ENCODE peak calls at places on chromosomes 3 and 15, in eight cellular contexts. C, F, P, E, V, J, D and Z are unnamed samples.

GRCh38 chr15:70791248-70791647 is 27.9 kb upstream of the UACA start:
- DNase-seq in J (no peak), D (no peak), C (no peak), E (no peak), V (no peak), P (no peak), F (no peak), Z (no peak)

GRCh38 chr3:26365706-26366105 is 256.9 kb upstream of the LRRC3B start:
- DNase-seq in E (no peak), V (no peak), C (no peak), P (no peak), D (no peak), J (no peak), F (no peak), Z (no peak)

GRCh38 chr3:45082139-45082538 is 56.0 kb downstream of the CLEC3B start:
- DNase-seq in P (no peak), F (no peak), D (no peak), C (no peak), J (no peak), E (no peak), V (no peak), Z (peak; percentile 54)

GRCh38 chr15:22263738-22264137 is 183.4 kb downstream of the OR4M2 start:
- DNase-seq in V (no peak), C (no peak), E (no peak), D (no peak), J (no peak), F (no peak), P (no peak), Z (no peak)

GRCh38 chr3:17412950-17413530 is 329.4 kb downstream of the TBC1D5 start:
- DNase-seq in P (no peak), F (peak; percentile 54), D (peak; percentile 56), C (no peak), J (no peak), E (no peak), V (peak; percentile 82), Z (peak; percentile 77)

GRCh38 chr15:72824112-72824511 is 40.6 kb upstream of the ADPGK start:
- DNase-seq in D (no peak), P (no peak), E (no peak), C (no peak), V (no peak), F (no peak), J (no peak), Z (no peak)

GRCh38 chr3:87047857-87048256 is 56.9 kb upstream of the VGLL3 start:
- DNase-seq in J (no peak), C (no peak), D (no peak), P (no peak), V (no peak), E (no peak), F (no peak), Z (no peak)

GRCh38 chr3:52396907-52397591 is 47.9 kb downstream of the SEMA3G start:
- DNase-seq in E (no peak), D (no peak), P (peak; percentile 46), J (peak; percentile 43), V (no peak), C (peak; percentile 12), F (no peak), Z (no peak)

GRCh38 chr3:54900954-54901591 is 26.8 kb downstream of the LRTM1 start:
- DNase-seq in J (no peak), D (no peak), C (no peak), V (no peak), E (no peak), P (no peak), F (no peak), Z (no peak)

GRCh38 chr3:13879102-13879945 is 547 bp downstream of the WNT7A start:
- DNase-seq in J (peak; percentile 79), C (no peak), E (peak; percentile 55), P (peak; percentile 71), F (no peak), D (no peak), V (peak; percentile 60), Z (no peak)

GRCh38 chr3:170274641-170275040 is 52.4 kb downstream of the PRKCI start:
- DNase-seq in F (no peak), D (no peak), E (no peak), P (no peak), C (no peak), V (no peak), J (no peak), Z (no peak)

GRCh38 chr3:179020112-179020511 is 51.5 kb downstream of the ZMAT3 start:
- DNase-seq in F (no peak), P (no peak), E (no peak), C (no peak), J (no peak), D (no peak), V (no peak), Z (peak; percentile 75)

GRCh38 chr3:62833538-62833937 is 41.7 kb downstream of the CADPS start:
- DNase-seq in J (no peak), E (no peak), C (no peak), F (no peak), P (no peak), D (no peak), V (peak; percentile 44), Z (no peak)

GRCh38 chr15:76321602-76322001 is 10.3 kb upstream of the ETFA start:
- DNase-seq in E (no peak), D (no peak), J (no peak), C (no peak), F (no peak), P (no peak), V (no peak), Z (no peak)
- H3K4me3 ChIP-seq in E (no peak overlapping the region), D (no peak overlapping the region), J (no peak overlapping the region), C (no peak overlapping the region), F (no peak overlapping the region), P (no peak overlapping the region), V (no peak overlapping the region), Z (no peak overlapping the region)

DNA sequence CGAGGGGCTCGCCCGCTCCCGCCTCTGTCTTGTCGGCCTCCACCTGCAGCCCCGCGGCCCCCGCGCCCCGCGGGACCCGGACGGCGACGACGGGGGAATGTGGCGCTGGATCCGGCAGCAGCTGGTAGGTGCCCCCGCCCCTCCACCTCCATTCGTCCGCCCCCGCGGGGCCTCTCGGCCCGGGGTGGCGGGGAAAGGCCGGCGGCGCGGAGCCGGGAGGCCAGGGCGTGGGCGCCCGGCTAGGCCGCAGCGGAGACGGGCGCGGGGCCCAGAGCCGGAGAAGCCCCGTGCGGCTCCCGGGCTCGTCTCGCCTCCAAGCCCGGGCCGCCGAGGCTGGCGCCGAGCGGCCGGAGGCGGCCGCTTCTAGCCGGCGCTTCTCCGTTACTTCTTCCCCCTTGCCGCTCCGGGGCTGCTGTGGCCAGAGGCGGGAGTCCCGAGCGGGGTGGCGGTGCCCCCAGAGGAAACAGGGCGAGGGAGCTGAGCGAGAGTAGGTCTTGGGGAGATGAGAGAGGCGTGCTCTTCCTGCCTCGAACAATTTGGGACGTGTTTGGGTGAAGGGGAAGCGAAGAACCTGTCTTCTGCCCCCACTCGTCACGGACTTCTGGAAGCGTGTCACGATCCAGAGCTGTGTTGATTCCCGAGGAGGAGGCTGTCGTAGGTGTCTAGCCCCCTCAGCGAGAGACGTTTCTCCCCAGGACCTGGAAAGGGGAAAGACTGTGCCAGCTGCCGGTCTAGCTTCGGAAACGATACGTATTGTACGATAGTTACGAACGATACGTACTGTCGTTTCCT is 555 bp downstream of the ATP11B start:
- DNase-seq in V (peak; percentile 71), D (no peak), E (peak; percentile 50), P (peak; percentile 80), F (peak; percentile 75), J (peak; percentile 83), C (peak; percentile 69), Z (peak; percentile 39)
- TF ChIP-seq CTCF in V (no peak), D (no peak), E (no peak), P (no peak), F (no peak), J (no peak), C (no peak), Z (no peak)

GRCh38 chr15:57143511-57144078 is 225.2 kb downstream of the TCF12 start:
- DNase-seq in V (no peak), C (no peak), D (no peak), F (no peak), P (no peak), J (no peak), E (no peak), Z (no peak)

GRCh38 chr15:57148236-57148635 is 228.1 kb upstream of the CGNL1 start:
- DNase-seq in C (no peak), E (no peak), V (no peak), J (no peak), D (no peak), F (no peak), P (no peak), Z (no peak)

GRCh38 chr15:57149196-57149595 is 227.1 kb upstream of the CGNL1 start:
- DNase-seq in V (no peak), P (no peak), J (no peak), D (no peak), E (no peak), C (no peak), F (no peak), Z (peak; percentile 79)

GRCh38 chr15:57144448-57144847 is 226.0 kb downstream of the TCF12 start:
- DNase-seq in C (no peak), J (no peak), E (no peak), V (no peak), D (no peak), P (no peak), F (no peak), Z (no peak)

GRCh38 chr15:57146394-57147140 is 228.1 kb downstream of the TCF12 start:
- DNase-seq in D (peak; percentile 8), P (no peak), E (no peak), J (no peak), F (no peak), V (peak; percentile 54), C (no peak), Z (peak; percentile 86)
- H3K4me3 ChIP-seq in D (no peak overlapping the region), P (no peak overlapping the region), E (no peak overlapping the region), J (peak overlapping the region; percentile 21), F (no peak overlapping the region), V (no peak overlapping the region), C (no peak overlapping the region), Z (no peak overlapping the region)

GRCh38 chr3:10164546-10165393 is at the start of gene IRAK2:
- DNase-seq in J (peak; percentile 93), D (peak; percentile 22), C (peak; percentile 82), E (no peak), P (peak; percentile 91), V (peak; percentile 85), F (peak; percentile 88), Z (peak; percentile 61)

GRCh38 chr3:10173095-10173925 is 8.6 kb downstream of the IRAK2 start:
- DNase-seq in P (no peak), E (peak; percentile 53), J (peak; percentile 7), F (no peak), D (no peak), C (no peak), V (no peak), Z (no peak)

GRCh38 chr3:10170915-10171478 is 6.3 kb downstream of the IRAK2 start:
- DNase-seq in F (peak; percentile 64), J (peak; percentile 49), C (no peak), P (no peak), E (no peak), D (no peak), V (no peak), Z (no peak)

GRCh38 chr3:10166213-10166604 is 1.5 kb downstream of the IRAK2 start:
- DNase-seq in J (peak; percentile 29), D (no peak), P (no peak), C (no peak), F (no peak), E (no peak), V (no peak), Z (no peak)

DNA sequence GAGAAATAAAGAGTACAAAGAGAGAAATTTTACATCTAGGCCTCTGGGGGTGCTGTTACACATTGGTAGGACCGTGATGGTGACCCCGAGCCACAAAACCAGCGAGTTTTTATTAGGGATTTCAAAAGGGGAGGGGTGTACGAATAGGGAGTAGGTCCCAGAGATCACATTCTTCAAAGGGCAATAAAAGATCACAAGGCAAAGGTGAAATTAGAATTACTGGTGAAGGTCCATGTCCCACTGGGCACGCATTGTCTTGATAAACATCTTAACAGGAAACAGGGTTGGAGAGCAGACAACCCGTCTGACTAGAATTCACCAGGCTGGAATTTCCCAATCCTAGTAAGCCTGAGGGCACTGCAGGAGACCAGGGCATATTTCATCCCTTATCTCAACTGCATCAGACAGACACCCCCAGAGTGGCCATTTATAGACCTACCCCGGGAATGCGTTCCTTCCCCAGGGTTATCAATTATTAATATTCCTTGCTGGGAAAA is 4.3 kb downstream of the IRAK2 start:
- DNase-seq in C (no peak), J (peak; percentile 4), D (no peak), P (no peak), V (no peak), E (peak; percentile 72), F (peak; percentile 62), Z (no peak)
- TF ChIP-seq CTCF in C (no peak), J (no peak), D (no peak), P (peak; percentile 12), V (peak; percentile 33), E (peak; percentile 58), F (peak; percentile 42), Z (no peak)